ENCODE peak calls at places on chromosome 20, in five cellular contexts. Y, I, E, N and U are unnamed samples. For H3K4me1 and H3K27me3, the result is how much of the 10 kb centered on the place peaks cover.

GRCh38 chr20:19098806-19099578 is 113.5 kb upstream of the SLC24A3 start:
- DNase-seq in Y (no peak), I (no peak), E (peak), N (no peak), U (no peak)

GRCh38 chr20:40160151-40160550 is 528.9 kb downstream of the MAFB start:
- DNase-seq in Y (peak), I (no peak), E (peak), N (peak), U (no peak)

GRCh38 chr20:11906626-11907480 is 10.8 kb upstream of the BTBD3 start:
- DNase-seq in Y (no peak), I (no peak), E (no peak), N (no peak), U (no peak)

GRCh38 chr20:36408219-36408618 is 102.1 kb downstream of the DLGAP4 start:
- DNase-seq in Y (no peak), I (no peak), E (peak), N (no peak), U (no peak)

GRCh38 chr20:51378171-51378928 is 164.2 kb downstream of the NFATC2 start:
- DNase-seq in Y (no peak), I (no peak), E (no peak), N (no peak), U (no peak)

GRCh38 chr20:8271727-8272126 is 139.7 kb downstream of the PLCB1 start:
- DNase-seq in Y (no peak), I (no peak), E (no peak), N (no peak), U (no peak)

GRCh38 chr20:3794701-3795420 is 1.2 kb upstream of the CDC25B start:
- DNase-seq in Y (peak), I (no peak), E (no peak), N (no peak), U (no peak)

GRCh38 chr20:6699931-6700562 is 67.4 kb upstream of the BMP2 start:
- DNase-seq in Y (no peak), I (no peak), E (no peak), N (no peak), U (no peak)

GRCh38 chr20:13336308-13337089 is 115.4 kb downstream of the ISM1 start:
- DNase-seq in Y (no peak), I (no peak), E (no peak), N (no peak), U (no peak)

GRCh38 chr20:36833275-36834020 is 42.5 kb upstream of the TLDC2 start:
- DNase-seq in Y (no peak), I (no peak), E (peak), N (no peak), U (no peak)

GRCh38 chr20:16955971-16956370 is 207.8 kb downstream of the OTOR start:
- DNase-seq in Y (no peak), I (no peak), E (no peak), N (no peak), U (no peak)

GRCh38 chr20:3027987-3028386 is 15.4 kb upstream of the GNRH2 start:
- DNase-seq in Y (no peak), I (no peak), E (no peak), N (no peak), U (no peak)

DNA sequence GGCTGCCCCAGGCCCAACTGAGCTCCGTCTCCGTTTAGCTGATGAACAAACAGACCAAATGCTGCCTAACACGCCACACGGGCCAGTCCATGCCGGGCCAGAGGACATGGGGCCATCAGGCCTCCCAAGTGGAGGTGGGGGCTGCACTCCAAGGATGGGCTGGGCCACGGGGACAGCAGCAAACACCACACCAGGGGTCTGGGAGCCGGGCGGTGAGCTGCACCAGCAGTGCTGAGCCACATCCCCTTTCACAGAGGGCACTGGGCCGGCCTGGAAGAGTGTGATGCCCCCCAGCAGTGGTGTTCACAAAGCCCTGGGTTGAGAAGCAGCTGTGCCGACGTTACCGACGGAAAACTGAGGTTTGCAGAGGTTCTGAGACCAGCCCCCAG is 2.7 kb downstream of the KCNQ2 start:
- DNase-seq in Y (no peak), I (no peak), E (no peak), N (no peak), U (no peak)
- H3K4me1 ChIP-seq in Y (under half), I (under half), E (under half), N (under half), U (under half)

DNA sequence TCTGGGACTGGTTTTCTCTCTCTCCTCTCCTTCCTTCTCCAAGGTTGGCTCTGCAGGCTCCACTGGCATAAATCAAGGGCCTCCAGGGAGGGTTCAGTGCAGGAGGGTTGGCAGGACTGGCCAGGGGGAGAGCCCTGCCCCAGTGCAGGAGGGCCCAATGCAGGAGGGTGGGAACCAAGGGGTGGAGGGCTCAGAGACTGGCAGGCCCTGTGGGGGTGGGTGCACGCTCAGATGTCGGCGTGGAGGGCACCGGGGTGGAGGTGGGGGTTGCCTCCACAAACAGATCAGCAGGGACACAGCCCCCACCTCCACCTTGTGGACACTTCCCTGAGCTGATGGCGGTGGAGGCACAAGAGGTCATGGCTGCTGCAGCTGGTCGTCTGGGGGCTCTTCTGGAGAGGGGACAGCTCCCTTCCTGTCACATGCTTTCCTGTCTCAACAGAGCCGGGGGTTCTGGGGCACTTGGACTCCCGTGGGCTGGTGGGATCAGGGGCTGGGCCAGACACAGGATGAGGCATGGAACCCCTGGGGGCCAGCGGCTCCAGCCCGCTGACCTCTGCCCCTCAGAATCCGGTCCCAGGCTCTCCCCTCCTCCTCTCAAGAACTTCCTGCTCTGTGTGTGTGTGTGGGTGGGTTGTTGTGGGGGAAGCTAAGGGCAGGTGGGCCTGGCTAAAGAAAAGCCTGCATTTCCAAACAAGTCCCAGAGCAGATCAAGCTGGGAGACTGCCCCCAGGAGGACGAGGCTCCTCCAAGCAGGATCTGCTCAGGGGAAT is 2.7 kb upstream of the ABHD16B start:
- DNase-seq in Y (no peak), I (no peak), E (no peak), N (no peak), U (no peak)
- H3K27ac ChIP-seq in Y (peak), I (no peak), E (peak), N (no peak), U (peak)

DNA sequence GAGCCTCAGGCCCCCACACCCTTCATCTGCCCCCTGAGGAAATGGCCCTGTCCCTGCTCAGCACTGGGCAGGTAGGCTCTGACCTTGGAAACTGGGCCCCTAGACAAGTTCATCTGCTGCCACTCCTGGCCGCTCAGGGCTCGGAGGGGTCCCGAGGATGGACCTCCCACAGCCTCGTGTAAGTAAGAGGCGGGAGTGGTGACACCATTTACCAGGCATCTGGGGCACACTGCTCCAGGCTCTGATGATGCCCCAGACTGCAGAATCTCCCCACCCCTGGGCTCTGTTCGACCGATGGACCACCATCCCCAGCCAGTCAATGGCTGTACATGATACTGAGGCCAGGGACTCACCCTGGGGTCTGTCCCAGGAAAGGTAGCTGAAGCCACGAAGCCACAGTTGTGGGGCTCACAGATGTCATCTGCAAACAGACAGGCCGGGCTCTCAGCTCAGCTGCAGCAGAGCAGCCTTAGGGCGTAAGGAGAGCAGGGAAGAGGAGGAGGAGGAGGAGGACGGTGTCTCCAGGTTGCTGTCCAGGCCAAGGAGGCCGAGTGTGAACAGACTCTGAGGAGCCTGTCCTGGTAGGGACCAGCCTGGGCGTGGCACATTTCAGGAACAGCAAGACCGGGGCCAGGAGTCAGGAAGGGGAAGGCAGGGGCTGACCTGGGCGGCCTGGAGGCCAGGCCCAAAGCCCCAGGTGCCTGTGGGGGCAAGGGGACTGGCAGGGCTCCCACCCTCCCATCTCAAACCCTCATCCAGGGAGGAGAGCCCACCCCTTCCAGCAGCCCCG is 300.4 kb downstream of the TAF4 start:
- DNase-seq in Y (no peak), I (no peak), E (no peak), N (no peak), U (no peak)
- H3K27me3 ChIP-seq in Y (under half), I (under half), E (under half), N (under half), U (under half)

GRCh38 chr20:59421089-59421488 is 120.7 kb downstream of the EDN3 start:
- DNase-seq in Y (no peak), I (no peak), E (no peak), N (no peak), U (no peak)

GRCh38 chr20:59422911-59423520 is 122.6 kb downstream of the EDN3 start:
- DNase-seq in Y (no peak), I (no peak), E (no peak), N (no peak), U (no peak)

GRCh38 chr20:59425572-59425971 is 125.2 kb downstream of the EDN3 start:
- DNase-seq in Y (no peak), I (no peak), E (no peak), N (no peak), U (no peak)

GRCh38 chr20:59424976-59425375 is 124.6 kb downstream of the EDN3 start:
- DNase-seq in Y (no peak), I (no peak), E (no peak), N (no peak), U (no peak)

GRCh38 chr20:59421920-59422637 is 121.7 kb downstream of the EDN3 start:
- DNase-seq in Y (no peak), I (no peak), E (no peak), N (no peak), U (no peak)
- H3K4me1 ChIP-seq in Y (under half), I (under half), E (under half), N (under half), U (under half)

GRCh38 chr20:45358282-45359068 is 4.5 kb upstream of the SYS1 start:
- DNase-seq in Y (peak), I (peak), E (peak), N (no peak), U (no peak)

GRCh38 chr20:45362804-45363610 is at the start of gene SYS1:
- DNase-seq in Y (peak), I (peak), E (peak), N (peak), U (peak)

GRCh38 chr20:45359069-45359405 is 3.9 kb upstream of the SYS1 start:
- DNase-seq in Y (peak), I (no peak), E (no peak), N (no peak), U (no peak)

GRCh38 chr20:45361794-45362193 is 1.2 kb upstream of the SYS1 start:
- DNase-seq in Y (no peak), I (no peak), E (no peak), N (no peak), U (no peak)

GRCh38 chr20:45359406-45360148 is 3.4 kb upstream of the SYS1 start:
- DNase-seq in Y (no peak), I (no peak), E (peak), N (no peak), U (no peak)
- H3K27ac ChIP-seq in Y (peak), I (peak), E (peak), N (no peak), U (no peak)